ENCODE peak calls at places on chromosome 16, in five cellular contexts. F is left ventricle myocardium inferior, A is astrocyte, C is endodermal cell, L is cardiac muscle cell. G is an unnamed sample.

GRCh38 chr16:48409839-48410610 is 24.8 kb upstream of the SIAH1 start:
- DNase-seq in F (no peak), A (peak; percentile 94), C (no peak), L (peak; percentile 98), G (no peak)

GRCh38 chr16:75208242-75208825 is 1.4 kb upstream of the CTRB2 start:
- DNase-seq in F (no peak), A (no peak), C (no peak), L (no peak), G (no peak)

GRCh38 chr16:31440511-31441184 is 1.9 kb downstream of the ZNF843 start:
- DNase-seq in F (no peak), A (no peak), C (no peak), L (peak; percentile 27), G (no peak)

GRCh38 chr16:50692999-50693781 is at the start of gene NOD2:
- DNase-seq in F (no peak), A (peak; percentile 10), C (peak; percentile 72), L (peak; percentile 29), G (no peak)

GRCh38 chr16:21301895-21302291 is 23.8 kb upstream of the CRYM start:
- DNase-seq in F (no peak), A (no peak), C (no peak), L (peak; percentile 12), G (no peak)

GRCh38 chr16:52773026-52773425 is 226.1 kb upstream of the TOX3 start:
- DNase-seq in F (no peak), A (no peak), C (no peak), L (no peak), G (no peak)

GRCh38 chr16:50152386-50152806 is 710 bp upstream of the TENT4B start:
- DNase-seq in F (peak; percentile 37), A (peak; percentile 27), C (peak; percentile 67), L (peak; percentile 43), G (no peak)

GRCh38 chr16:86570542-86571196 is 4.0 kb downstream of the FOXC2 start:
- DNase-seq in F (no peak), A (no peak), C (peak; percentile 71), L (no peak), G (no peak)

GRCh38 chr16:780296-780695 is 7.9 kb downstream of the RPUSD1 start:
- DNase-seq in F (no peak), A (no peak), C (no peak), L (no peak), G (no peak)

GRCh38 chr16:21563676-21564075 is 35.7 kb upstream of the METTL9 start:
- DNase-seq in F (no peak), A (no peak), C (no peak), L (no peak), G (no peak)

GRCh38 chr16:52770828-52771227 is 223.9 kb upstream of the TOX3 start:
- DNase-seq in F (no peak), A (no peak), C (no peak), L (no peak), G (no peak)

GRCh38 chr16:81458149-81458669 is 13.6 kb downstream of the CMIP start:
- DNase-seq in F (no peak), A (no peak), C (no peak), L (no peak), G (no peak)

GRCh38 chr16:85396879-85397871 is 215.9 kb upstream of the GSE1 start:
- DNase-seq in F (peak; percentile 15), A (no peak), C (peak; percentile 76), L (no peak), G (no peak)
- TF ChIP-seq CTCF in F (no peak), A (no peak), C (peak; percentile 52), L (no peak), G (no peak)

GRCh38 chr16:55368205-55368604 is 44.2 kb downstream of the IRX6 start:
- DNase-seq in F (no peak), A (no peak), C (no peak), L (no peak), G (no peak)

GRCh38 chr16:55364811-55365210 is 40.8 kb downstream of the IRX6 start:
- DNase-seq in F (no peak), A (no peak), C (no peak), L (no peak), G (no peak)

GRCh38 chr16:55369151-55369550 is 45.1 kb downstream of the IRX6 start:
- DNase-seq in F (no peak), A (no peak), C (no peak), L (no peak), G (no peak)

GRCh38 chr16:55367301-55367745 is 43.3 kb downstream of the IRX6 start:
- DNase-seq in F (no peak), A (peak; percentile 3), C (no peak), L (peak; percentile 3), G (no peak)

DNA sequence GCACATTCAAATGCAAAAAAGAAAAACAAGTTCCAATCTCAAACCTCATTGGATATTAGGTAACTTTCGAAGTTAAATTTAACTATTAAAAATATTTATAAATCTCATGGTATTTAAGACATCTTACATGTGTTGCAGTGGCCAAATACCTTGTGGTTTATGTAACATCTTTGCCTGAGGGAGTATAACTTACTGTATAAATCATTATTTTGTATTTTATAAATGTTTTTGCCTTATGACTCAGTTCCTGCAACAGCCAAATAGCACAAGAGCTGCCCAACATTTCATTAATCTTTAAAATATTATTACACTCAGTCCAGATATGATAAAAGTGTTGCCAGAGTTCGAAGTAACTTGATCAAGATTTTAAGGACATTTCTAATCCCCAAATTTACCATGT is 43.8 kb downstream of the IRX6 start:
- DNase-seq in F (no peak), A (peak; percentile 56), C (no peak), L (peak; percentile 18), G (no peak)
- TF ChIP-seq CTCF in F (no peak), A (no peak), C (no peak), L (no peak), G (no peak)

GRCh38 chr16:65746941-65747340 is 619.5 kb upstream of the CDH5 start:
- DNase-seq in F (no peak), A (no peak), C (no peak), L (no peak), G (no peak)

GRCh38 chr16:65754799-65755691 is 611.4 kb upstream of the CDH5 start:
- DNase-seq in F (no peak), A (peak; percentile 26), C (no peak), L (peak; percentile 46), G (no peak)

GRCh38 chr16:65749566-65749965 is 616.9 kb upstream of the CDH5 start:
- DNase-seq in F (no peak), A (no peak), C (no peak), L (no peak), G (no peak)

GRCh38 chr16:65756163-65756562 is 610.3 kb upstream of the CDH5 start:
- DNase-seq in F (no peak), A (no peak), C (no peak), L (no peak), G (no peak)

DNA sequence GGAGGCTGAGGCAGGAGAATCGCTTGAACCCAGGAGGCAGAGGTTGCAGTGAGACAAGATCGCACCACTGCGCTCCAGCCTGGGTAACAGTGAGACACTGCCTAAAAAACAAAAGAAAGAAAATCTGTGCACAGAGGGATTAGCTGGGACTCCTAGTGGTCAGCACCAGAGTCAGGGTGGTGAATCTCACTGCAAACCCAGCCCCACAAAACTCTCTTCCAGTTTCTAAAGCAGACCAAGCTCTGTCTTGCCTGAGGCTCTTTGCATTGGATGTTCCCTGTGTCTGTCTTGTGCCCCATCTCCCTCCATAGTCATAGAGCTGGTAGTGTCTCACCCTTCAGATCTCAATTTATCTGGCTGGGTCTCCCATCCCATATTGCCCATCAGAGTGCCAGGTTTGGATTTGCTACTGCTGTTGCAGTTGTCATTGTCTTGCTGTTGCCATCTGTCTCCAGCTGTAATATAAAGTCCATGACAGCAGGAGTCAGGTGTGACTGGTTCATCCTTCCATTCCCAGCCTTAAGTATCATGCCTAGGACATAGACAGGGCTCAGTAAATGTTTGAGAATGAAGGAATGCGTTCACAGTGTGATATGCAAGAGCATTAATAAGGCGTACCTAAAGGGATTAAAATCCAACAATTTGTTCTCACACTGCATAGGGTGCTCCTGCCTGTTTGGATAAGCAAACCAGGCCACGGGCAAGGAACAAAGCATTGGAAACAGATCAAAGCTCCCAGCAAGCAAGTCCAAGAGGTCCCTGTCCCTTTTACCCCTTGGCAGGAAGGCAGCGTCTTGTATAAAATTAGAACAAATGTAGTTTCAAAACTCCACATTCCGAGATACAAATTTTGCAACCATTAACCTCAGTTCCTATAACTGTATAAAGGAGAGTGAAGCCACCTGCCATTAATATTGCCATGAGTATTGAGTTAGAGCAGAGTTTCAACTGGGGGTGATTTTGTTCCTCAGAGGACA is 614.6 kb upstream of the CDH5 start:
- DNase-seq in F (no peak), A (no peak), C (no peak), L (peak; percentile 47), G (no peak)
- TF ChIP-seq CTCF in F (no peak), A (no peak), C (peak; percentile 50), L (no peak), G (no peak)

DNA sequence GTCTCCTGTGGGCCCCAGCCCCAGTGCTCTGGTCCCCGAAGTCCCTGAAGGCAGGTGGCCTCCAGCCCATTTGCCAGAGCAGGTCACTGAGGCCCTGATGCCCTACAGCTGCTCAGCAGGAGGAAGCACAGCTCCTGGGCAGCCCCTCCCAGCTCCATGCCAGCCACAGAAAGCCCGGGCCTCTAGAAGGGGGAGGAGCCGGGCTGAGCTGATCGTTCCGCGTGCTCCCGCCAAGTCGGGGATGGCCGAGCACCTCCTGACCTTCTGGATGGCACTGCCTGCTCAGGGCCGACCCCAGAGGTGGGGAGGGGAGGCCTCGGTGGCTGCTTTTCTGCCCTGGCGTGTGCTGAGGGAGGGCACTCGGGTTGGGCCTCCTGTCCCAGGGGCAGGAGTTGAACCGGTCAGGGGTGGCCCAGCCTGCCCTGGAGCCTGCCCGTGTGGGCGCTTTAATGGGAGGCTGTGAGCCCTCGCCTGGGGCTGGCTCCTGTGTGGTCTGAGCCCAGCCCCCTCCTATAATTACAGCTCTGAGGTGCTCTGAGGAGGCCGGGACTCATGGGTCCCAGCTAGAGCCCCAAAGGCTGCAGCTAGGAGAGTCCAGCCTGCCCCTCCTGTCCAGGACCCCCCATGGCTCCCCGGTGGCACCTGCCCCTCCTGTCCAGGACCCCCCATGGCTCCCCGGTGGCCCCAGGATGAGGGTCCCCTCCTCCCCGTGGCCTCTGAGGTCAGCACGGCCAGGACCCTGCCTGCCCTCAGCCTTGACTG is 29.7 kb downstream of the ZFPM1 start:
- DNase-seq in F (no peak), A (no peak), C (peak; percentile 49), L (no peak), G (no peak)
- TF ChIP-seq CTCF in F (no peak), A (no peak), C (no peak), L (no peak), G (no peak)

GRCh38 chr16:57318240-57318970 is 33.9 kb upstream of the PLLP start:
- DNase-seq in F (no peak), A (no peak), C (peak; percentile 77), L (no peak), G (no peak)
- TF ChIP-seq CTCF in F (no peak), A (no peak), C (no peak), L (no peak), G (no peak)

G was measured in activated B cell treated with CpG ODN at 0.5 μM for 24 hours.